ENCODE peak calls at places on chromosome 16, in ten cellular contexts. E is OCI-LY7, X is fibroblast of mammary gland, V is hepatic stellate cell, Q is AG04449, S is A549, G is mesothelial cell of epicardium, T is MCF 10A, H is neural crest cell, O is myocyte. M is an unnamed sample.

GRCh38 chr16:66133641-66134402 is 232.7 kb upstream of the CDH5 start:
- DNase-seq in H (no peak), E (no peak), Q (no peak), S (no peak), X (peak; percentile 17), G (no peak), V (no peak), T (no peak), O (no peak), M (no peak)

GRCh38 chr16:50627419-50627818 is 53.7 kb downstream of the SNX20 start:
- DNase-seq in G (no peak), V (no peak), O (peak; percentile 81), H (no peak), S (no peak), E (peak; percentile 15), Q (no peak), T (no peak), X (peak; percentile 21), M (no peak)

GRCh38 chr16:17312100-17312732 is 158.5 kb downstream of the XYLT1 start:
- DNase-seq in X (no peak), T (peak; percentile 57), O (no peak), S (no peak), V (no peak), Q (no peak), E (no peak), H (no peak), G (no peak), M (peak; percentile 2)

GRCh38 chr16:60346256-60346655 is 1612.1 kb upstream of the GOT2 start:
- DNase-seq in Q (no peak), G (no peak), S (no peak), V (no peak), T (no peak), X (no peak), O (no peak), E (no peak), H (no peak), M (no peak)

GRCh38 chr16:4500283-4500682 is 24.1 kb downstream of the HMOX2 start:
- DNase-seq in Q (no peak), G (no peak), E (no peak), T (peak; percentile 66), V (peak; percentile 93), S (peak; percentile 33), X (peak; percentile 85), H (no peak), O (peak; percentile 74), M (peak; percentile 82)

GRCh38 chr16:1863681-1864460 is 8.1 kb downstream of the MEIOB start:
- DNase-seq in E (peak; percentile 55), O (peak; percentile 45), X (peak; percentile 55), T (peak; percentile 42), S (peak; percentile 44), V (no peak), H (no peak), G (no peak), Q (peak; percentile 4), M (no peak)

GRCh38 chr16:85625053-85625452 is 11.9 kb downstream of the GSE1 start:
- DNase-seq in G (no peak), S (no peak), Q (no peak), E (no peak), T (no peak), X (no peak), O (no peak), H (no peak), V (no peak), M (no peak)

GRCh38 chr16:28063047-28063521 is 430 bp downstream of the GSG1L start:
- DNase-seq in S (peak; percentile 23), E (no peak), O (peak; percentile 26), H (no peak), X (no peak), Q (no peak), V (no peak), G (peak; percentile 58), T (no peak), M (no peak)

GRCh38 chr16:1163567-1164055 is 10.7 kb downstream of the CACNA1H start:
- DNase-seq in S (no peak), O (peak; percentile 70), G (no peak), T (peak; percentile 7), Q (no peak), H (no peak), X (peak; percentile 4), E (no peak), V (no peak), M (peak; percentile 55)

GRCh38 chr16:57194512-57194911 is 8.4 kb downstream of the RSPRY1 start:
- DNase-seq in T (peak; percentile 71), H (no peak), G (no peak), S (peak; percentile 87), O (peak; percentile 85), X (peak; percentile 91), E (no peak), Q (peak; percentile 79), V (peak; percentile 82), M (peak; percentile 94)

GRCh38 chr16:89261691-89262563 is 44.4 kb downstream of the ZNF778 start:
- DNase-seq in O (no peak), Q (no peak), H (no peak), X (peak; percentile 31), S (no peak), G (no peak), E (no peak), T (no peak), V (peak; percentile 37), M (no peak)

GRCh38 chr16:2015117-2015946 is 4.3 kb upstream of the NPW start:
- DNase-seq in T (peak; percentile 96), V (no peak), H (no peak), Q (no peak), G (no peak), S (peak; percentile 98), O (no peak), X (peak; percentile 69), E (no peak), M (no peak)

GRCh38 chr16:74568961-74569631 is 37.8 kb downstream of the GLG1 start:
- DNase-seq in X (peak; percentile 25), T (no peak), V (peak; percentile 21), O (no peak), H (no peak), G (no peak), S (no peak), E (no peak), Q (peak; percentile 44), M (no peak)

GRCh38 chr16:81830845-81831600 is 51.9 kb downstream of the PLCG2 start:
- DNase-seq in G (no peak), O (no peak), H (no peak), Q (no peak), X (no peak), V (no peak), T (no peak), S (no peak), E (no peak), M (no peak)

GRCh38 chr16:14131774-14132695 is 60.9 kb downstream of the MRTFB start:
- DNase-seq in Q (no peak), V (no peak), H (no peak), T (no peak), S (peak; percentile 16), E (no peak), G (no peak), O (no peak), X (peak; percentile 12), M (no peak)

GRCh38 chr16:12147681-12148479 is 171.3 kb downstream of the SNX29 start:
- DNase-seq in O (peak; percentile 84), V (no peak), T (no peak), E (peak; percentile 93), H (no peak), Q (no peak), S (no peak), X (no peak), G (no peak), M (no peak)

GRCh38 chr16:8727857-8728618 is 53.6 kb downstream of the ABAT start:
- DNase-seq in S (no peak), G (no peak), Q (no peak), E (no peak), T (no peak), X (no peak), O (no peak), H (no peak), V (no peak), M (no peak)

GRCh38 chr16:27973678-27974077 is 89.8 kb downstream of the GSG1L start:
- DNase-seq in E (peak; percentile 14), X (no peak), H (no peak), Q (no peak), V (no peak), O (no peak), S (no peak), T (no peak), G (no peak), M (no peak)

GRCh38 chr16:81522141-81522701 is 77.6 kb downstream of the CMIP start:
- DNase-seq in T (peak; percentile 22), E (no peak), Q (no peak), H (no peak), S (peak; percentile 60), O (no peak), V (no peak), X (no peak), G (no peak), M (no peak)

GRCh38 chr16:74304164-74304834 is 7.7 kb downstream of the PSMD7 start:
- DNase-seq in Q (no peak), G (no peak), H (no peak), T (no peak), X (peak; percentile 23), V (no peak), S (peak; percentile 29), E (peak; percentile 34), O (no peak), M (no peak)

GRCh38 chr16:4698321-4699029 is 5.1 kb downstream of the NUDT16L1 start:
- DNase-seq in X (no peak), Q (no peak), H (no peak), G (no peak), S (no peak), E (no peak), O (no peak), T (no peak), V (no peak), M (no peak)

GRCh38 chr16:76311260-76311659 is 34.1 kb downstream of the CNTNAP4 start:
- DNase-seq in T (no peak), X (no peak), H (no peak), E (no peak), O (no peak), Q (no peak), G (no peak), V (no peak), S (no peak), M (no peak)

GRCh38 chr16:87324411-87325275 is 7.5 kb upstream of the C16orf95 start:
- DNase-seq in S (peak; percentile 19), Q (no peak), E (peak; percentile 62), X (peak; percentile 16), V (peak; percentile 79), H (peak; percentile 55), O (peak; percentile 44), T (peak; percentile 22), G (no peak), M (no peak)

GRCh38 chr16:31363721-31364120 is 8.7 kb downstream of the ITGAX start:
- DNase-seq in Q (no peak), X (no peak), E (no peak), O (no peak), H (no peak), T (no peak), G (no peak), V (no peak), S (no peak), M (no peak)

GRCh38 chr16:2912330-2913199 is 834 bp downstream of the FLYWCH1 start:
- DNase-seq in S (no peak), G (peak; percentile 53), V (peak; percentile 64), Q (no peak), T (peak; percentile 44), H (no peak), O (peak; percentile 63), X (peak; percentile 73), E (peak; percentile 37), M (peak; percentile 36)

GRCh38 chr16:4760221-4760910 is 6.6 kb downstream of the ZNF500 start:
- DNase-seq in E (no peak), G (no peak), S (no peak), X (no peak), T (no peak), V (no peak), Q (no peak), O (no peak), H (no peak), M (no peak)

GRCh38 chr16:59048876-59049275 is 314.8 kb upstream of the GOT2 start:
- DNase-seq in E (no peak), O (no peak), Q (no peak), S (no peak), G (no peak), T (no peak), V (no peak), H (no peak), X (no peak), M (no peak)

GRCh38 chr16:12262454-12263180 is 286.1 kb downstream of the SNX29 start:
- DNase-seq in S (peak; percentile 19), H (no peak), Q (no peak), T (no peak), O (no peak), G (no peak), V (no peak), E (no peak), X (peak; percentile 11), M (no peak)